ENCODE peak calls at places on chromosome 15, in five cellular contexts. M is heart right ventricle, I is colonic mucosa, J is H1, W is left lobe of liver. F is an unnamed sample.

GRCh38 chr15:83653639-83654378 is at the start of gene ADAMTSL3:
- DNase-seq in M (peak; percentile 80), I (peak; percentile 71), J (peak; percentile 78), W (peak; percentile 89), F (no peak)

GRCh38 chr15:56968256-56968655 is 49.8 kb downstream of the TCF12 start:
- DNase-seq in M (no peak), I (no peak), J (no peak), W (no peak), F (no peak)

GRCh38 chr15:79035111-79035601 is 55.4 kb downstream of the RASGRF1 start:
- DNase-seq in M (no peak), I (no peak), J (no peak), W (no peak), F (no peak)

GRCh38 chr15:68629519-68630204 is 50.9 kb downstream of the CORO2B start:
- DNase-seq in M (no peak), I (no peak), J (no peak), W (no peak), F (no peak)

GRCh38 chr15:93428807-93429351 is 339.9 kb upstream of the RGMA start:
- DNase-seq in M (no peak), I (no peak), J (no peak), W (no peak), F (no peak)

GRCh38 chr15:63019539-63020109 is 22.9 kb upstream of the TPM1 start:
- DNase-seq in M (no peak), I (peak; percentile 42), J (no peak), W (no peak), F (no peak)

GRCh38 chr15:70245932-70246622 is 148.4 kb upstream of the TLE3 start:
- DNase-seq in M (no peak), I (no peak), J (no peak), W (no peak), F (no peak)

GRCh38 chr15:36925671-36926421 is 174.5 kb downstream of the MEIS2 start:
- DNase-seq in M (no peak), I (no peak), J (no peak), W (no peak), F (no peak)

GRCh38 chr15:76340198-76340801 is 3.7 kb downstream of the ISL2 start:
- DNase-seq in M (no peak), I (no peak), J (peak; percentile 68), W (no peak), F (no peak)

GRCh38 chr15:31278056-31278445 is 48.6 kb upstream of the KLF13 start:
- DNase-seq in M (no peak), I (no peak), J (peak; percentile 28), W (no peak), F (no peak)

GRCh38 chr15:100114100-100114499 is 227.7 kb downstream of the ADAMTS17 start:
- DNase-seq in M (peak; percentile 88), I (no peak), J (no peak), W (no peak), F (no peak)

GRCh38 chr15:40511472-40512133 is 40.8 kb downstream of the CHST14 start:
- DNase-seq in M (peak; percentile 73), I (peak; percentile 88), J (peak; percentile 85), W (peak; percentile 98), F (no peak)

GRCh38 chr15:87764461-87765236 is 491.9 kb downstream of the NTRK3 start:
- DNase-seq in M (no peak), I (no peak), J (no peak), W (no peak), F (no peak)

GRCh38 chr15:90191795-90192494 is 9.2 kb upstream of the SEMA4B start:
- DNase-seq in M (peak; percentile 63), I (peak; percentile 96), J (no peak), W (peak; percentile 99), F (no peak)

GRCh38 chr15:43514241-43515057 is 3.0 kb upstream of the MAP1A start:
- DNase-seq in M (peak; percentile 76), I (peak; percentile 27), J (peak; percentile 64), W (no peak), F (no peak)

GRCh38 chr15:34682673-34683072 is 72.1 kb downstream of the GJD2 start:
- DNase-seq in M (no peak), I (no peak), J (no peak), W (no peak), F (no peak)

GRCh38 chr15:85380860-85381535 is 595 bp downstream of the AKAP13 start:
- DNase-seq in M (no peak), I (peak; percentile 54), J (peak; percentile 67), W (peak; percentile 66), F (peak; percentile 59)

GRCh38 chr15:40048155-40048792 is 9.3 kb upstream of the SRP14 start:
- DNase-seq in M (no peak), I (no peak), J (peak; percentile 39), W (no peak), F (no peak)

GRCh38 chr15:65374831-65375401 is 2.9 kb downstream of the IGDCC3 start:
- DNase-seq in M (no peak), I (no peak), J (no peak), W (no peak), F (no peak)

GRCh38 chr15:89129123-89129815 is 41.0 kb downstream of the ABHD2 start:
- DNase-seq in M (no peak), I (peak; percentile 67), J (peak; percentile 80), W (peak; percentile 69), F (peak; percentile 18)

GRCh38 chr15:81256916-81257315 is 60.2 kb downstream of the IL16 start:
- DNase-seq in M (no peak), I (no peak), J (no peak), W (no peak), F (no peak)

F was measured in effector memory CD4-positive, alpha-beta T cell.